ENCODE peak calls at places on chromosomes 7 and 10, in nine cellular contexts. F is naive thymus-derived CD4-positive, alpha-beta T cell; I is NB4; Q is IMR-90; R is GM12865; P is WERI-Rb-1; Y is ascending aorta; H is fibroblast of lung; M is cardiac muscle cell. K is an unnamed sample.

GRCh38 chr7:129778770-129779601 is 167.5 kb downstream of the NRF1 start:
- DNase-seq in H (no peak), I (no peak), F (no peak), M (no peak), Y (no peak), Q (no peak), R (no peak), P (peak; percentile 55), K (no peak)

GRCh38 chr10:18446205-18446604 is 205.2 kb downstream of the NSUN6 start:
- DNase-seq in Y (no peak), I (no peak), R (no peak), H (no peak), P (no peak), M (no peak), F (no peak), Q (no peak), K (no peak)

GRCh38 chr10:29517352-29517923 is 117.3 kb downstream of the SVIL start:
- DNase-seq in Q (peak; percentile 45), P (peak; percentile 41), H (peak; percentile 60), I (peak; percentile 38), Y (no peak), R (peak; percentile 29), M (peak; percentile 59), F (no peak), K (no peak)

GRCh38 chr10:74024600-74024999 is 26.7 kb downstream of the VCL start:
- DNase-seq in H (no peak), Y (no peak), F (no peak), I (no peak), M (no peak), Q (no peak), R (no peak), P (no peak), K (no peak)

GRCh38 chr10:23345861-23346260 is 1.3 kb upstream of the C10orf67 start:
- DNase-seq in Y (no peak), P (no peak), F (no peak), H (peak; percentile 95), R (no peak), I (no peak), M (no peak), Q (peak; percentile 94), K (no peak)

GRCh38 chr10:12566161-12567115 is 217.1 kb downstream of the CAMK1D start:
- DNase-seq in P (no peak), F (no peak), M (no peak), Y (no peak), H (peak; percentile 28), Q (peak; percentile 52), I (no peak), R (no peak), K (no peak)

GRCh38 chr10:34911661-34912205 is 96.6 kb upstream of the PARD3 start:
- DNase-seq in R (no peak), H (no peak), Q (peak; percentile 29), I (no peak), P (no peak), Y (no peak), F (no peak), M (no peak), K (no peak)

GRCh38 chr7:112161253-112162160 is 44.7 kb downstream of the DOCK4 start:
- DNase-seq in R (no peak), Y (no peak), F (no peak), H (no peak), M (no peak), Q (no peak), P (no peak), I (no peak), K (no peak)

GRCh38 chr7:40471891-40472290 is 337.1 kb downstream of the SUGCT start:
- DNase-seq in M (no peak), Q (no peak), P (no peak), F (no peak), H (no peak), I (no peak), R (no peak), Y (no peak), K (no peak)

GRCh38 chr7:40477094-40477493 is 342.3 kb downstream of the SUGCT start:
- DNase-seq in H (no peak), I (no peak), Q (no peak), Y (no peak), P (no peak), R (no peak), F (no peak), M (no peak), K (no peak)

GRCh38 chr7:40475681-40475982 is 340.8 kb downstream of the SUGCT start:
- DNase-seq in F (no peak), Q (no peak), P (no peak), R (no peak), M (no peak), I (no peak), Y (no peak), H (no peak), K (no peak)

GRCh38 chr7:40470817-40471216 is 336.0 kb downstream of the SUGCT start:
- DNase-seq in I (no peak), R (no peak), F (no peak), Y (no peak), M (no peak), P (no peak), H (no peak), Q (peak; percentile 55), K (no peak)

DNA sequence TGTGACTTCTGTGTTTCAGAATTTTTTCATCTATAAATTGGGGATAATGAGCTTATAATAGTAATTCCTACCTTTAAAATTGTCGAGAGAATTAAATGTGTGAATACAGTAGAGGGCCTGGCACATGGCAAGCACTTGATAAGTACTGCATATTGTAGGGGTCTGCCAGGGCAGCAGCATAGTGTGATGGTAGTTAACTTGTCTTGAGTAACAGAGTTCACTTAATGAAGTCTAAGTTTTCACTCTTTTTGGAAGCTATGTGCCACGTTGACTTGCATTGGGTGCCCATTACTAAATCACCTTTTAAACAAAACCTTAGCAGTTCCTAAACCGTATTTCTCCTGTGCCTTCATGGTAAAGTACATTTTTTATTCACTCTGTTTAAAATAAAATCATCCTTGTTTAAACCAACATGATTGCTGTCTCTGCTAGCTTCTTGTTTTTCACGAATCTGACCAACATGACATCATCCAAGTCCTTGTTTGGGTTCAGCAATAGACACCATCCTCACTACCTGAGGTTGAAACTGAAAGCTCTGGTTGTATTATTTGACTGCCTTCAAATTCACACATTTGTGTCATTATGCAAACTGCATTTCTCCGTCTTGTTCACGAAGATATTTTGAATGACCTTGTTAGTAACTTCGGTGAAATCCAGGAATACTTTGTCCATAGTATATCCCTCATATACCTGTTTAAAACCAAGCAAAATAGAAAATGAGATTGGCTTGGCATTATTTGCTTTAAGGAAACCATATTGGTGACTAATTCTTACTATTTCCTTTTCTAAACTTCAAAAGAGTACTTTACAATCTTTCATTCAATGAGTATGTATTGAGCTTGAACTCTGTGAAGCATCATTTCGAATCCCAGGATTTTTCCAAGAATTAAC is 340.2 kb downstream of the SUGCT start:
- DNase-seq in Q (no peak), H (no peak), P (no peak), I (no peak), R (peak; percentile 70), M (no peak), Y (no peak), F (no peak), K (no peak)
- H3K4me3 ChIP-seq in Q (no peak overlapping the region), H (no peak overlapping the region), P (no peak overlapping the region), I (no peak overlapping the region), R (no peak overlapping the region), M (no peak overlapping the region), Y (no peak overlapping the region), F (no peak overlapping the region), K (no peak overlapping the region)

GRCh38 chr7:68680235-68680872 is 917.9 kb upstream of the AUTS2 start:
- DNase-seq in F (no peak), I (no peak), P (no peak), Y (no peak), Q (no peak), R (no peak), M (no peak), H (no peak), K (no peak)

GRCh38 chr7:68678196-68678595 is 920.1 kb upstream of the AUTS2 start:
- DNase-seq in R (no peak), F (no peak), M (no peak), P (no peak), I (no peak), H (no peak), Y (no peak), Q (no peak), K (no peak)

GRCh38 chr7:68684246-68684850 is 913.9 kb upstream of the AUTS2 start:
- DNase-seq in R (no peak), Q (peak; percentile 17), Y (no peak), H (no peak), I (no peak), M (no peak), P (peak; percentile 59), F (no peak), K (no peak)

GRCh38 chr7:68676789-68677535 is 921.3 kb upstream of the AUTS2 start:
- DNase-seq in R (no peak), H (no peak), P (no peak), I (no peak), M (no peak), Y (no peak), Q (no peak), F (no peak), K (no peak)

GRCh38 chr7:68679456-68680234 is 918.6 kb upstream of the AUTS2 start:
- DNase-seq in Y (no peak), P (no peak), H (no peak), M (no peak), F (no peak), I (no peak), R (no peak), Q (no peak), K (no peak)
- H3K4me3 ChIP-seq in Y (no peak overlapping the region), P (no peak overlapping the region), H (no peak overlapping the region), M (no peak overlapping the region), F (no peak overlapping the region), I (no peak overlapping the region), R (no peak overlapping the region), Q (no peak overlapping the region), K (no peak overlapping the region)

GRCh38 chr7:1819258-1819841 is 149.3 kb downstream of the ELFN1 start:
- DNase-seq in I (peak; percentile 93), Q (no peak), H (no peak), P (no peak), R (no peak), Y (no peak), M (no peak), F (peak; percentile 26), K (peak; percentile 48)

GRCh38 chr7:1815051-1815481 is 145.0 kb downstream of the ELFN1 start:
- DNase-seq in I (peak; percentile 51), P (peak; percentile 80), M (no peak), H (no peak), Y (no peak), F (no peak), R (no peak), Q (peak; percentile 17), K (no peak)

GRCh38 chr7:1817061-1817712 is 147.1 kb downstream of the ELFN1 start:
- DNase-seq in H (no peak), I (no peak), Q (no peak), P (no peak), Y (no peak), R (no peak), M (no peak), F (no peak), K (no peak)

GRCh38 chr7:1814089-1814811 is 144.2 kb downstream of the ELFN1 start:
- DNase-seq in I (no peak), H (no peak), Q (no peak), R (no peak), Y (no peak), M (no peak), P (no peak), F (no peak), K (no peak)

GRCh38 chr7:1818581-1819200 is 148.6 kb downstream of the ELFN1 start:
- DNase-seq in Q (no peak), M (no peak), P (peak; percentile 57), R (no peak), I (no peak), Y (no peak), F (no peak), H (no peak), K (no peak)
- H3K4me3 ChIP-seq in Q (no peak overlapping the region), M (no peak overlapping the region), P (no peak overlapping the region), R (no peak overlapping the region), I (no peak overlapping the region), Y (no peak overlapping the region), F (no peak overlapping the region), H (no peak overlapping the region), K (no peak overlapping the region)

GRCh38 chr7:138207555-138207971 is 131.3 kb downstream of the AKR1D1 start:
- DNase-seq in P (no peak), M (no peak), Y (no peak), H (no peak), I (no peak), F (no peak), R (no peak), Q (no peak), K (no peak)

GRCh38 chr7:138208864-138209263 is 132.6 kb downstream of the AKR1D1 start:
- DNase-seq in R (no peak), I (no peak), Q (no peak), M (no peak), F (no peak), P (no peak), Y (no peak), H (no peak), K (no peak)

GRCh38 chr7:138204989-138205298 is 128.7 kb downstream of the AKR1D1 start:
- DNase-seq in H (no peak), F (no peak), Q (no peak), R (no peak), I (no peak), M (no peak), P (no peak), Y (no peak), K (no peak)

GRCh38 chr7:138205614-138206150 is 129.4 kb downstream of the AKR1D1 start:
- DNase-seq in Y (no peak), M (no peak), H (no peak), Q (no peak), I (no peak), R (no peak), P (no peak), F (no peak), K (no peak)

DNA sequence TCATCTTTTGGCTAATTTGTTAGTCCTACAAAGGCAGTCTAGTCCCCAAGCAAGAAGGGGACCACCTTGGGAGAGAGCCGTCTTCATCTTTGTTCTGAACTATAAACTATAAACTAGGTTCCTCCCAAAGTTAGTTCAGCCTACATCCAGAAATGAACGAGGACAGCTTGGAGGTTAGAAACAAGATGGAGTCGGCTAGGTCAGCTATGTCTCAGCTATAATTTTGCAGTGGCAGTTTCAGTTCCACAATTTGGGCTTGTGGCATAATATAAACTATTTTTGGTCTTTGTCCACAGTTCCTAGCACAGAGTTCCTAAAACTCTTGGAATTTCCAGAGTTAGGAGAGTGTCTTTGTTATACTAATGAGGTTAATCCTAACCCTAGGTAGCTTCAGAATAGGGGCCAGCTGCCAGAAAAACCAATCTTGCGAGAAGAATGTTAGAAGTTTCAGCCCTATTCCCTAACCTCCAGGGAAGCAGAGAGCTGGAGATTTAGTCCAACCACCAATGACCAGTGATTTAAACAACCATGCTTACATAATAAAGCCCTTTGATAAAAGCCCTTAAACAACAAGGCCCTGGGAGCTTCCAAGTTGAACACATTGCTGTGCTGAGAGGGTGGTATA is 131.9 kb downstream of the AKR1D1 start:
- DNase-seq in Y (no peak), M (no peak), H (no peak), Q (no peak), R (no peak), F (no peak), I (no peak), P (no peak), K (no peak)
- H3K4me3 ChIP-seq in Y (no peak overlapping the region), M (no peak overlapping the region), H (no peak overlapping the region), Q (no peak overlapping the region), R (no peak overlapping the region), F (no peak overlapping the region), I (no peak overlapping the region), P (no peak overlapping the region), K (no peak overlapping the region)